ENCODE peak calls at places on chromosomes 11 and 22, in four cellular contexts. J, B, A and L are unnamed samples.

GRCh38 chr22:32364210-32364609 is 6.5 kb downstream of the RFPL3 start:
- DNase-seq in J (no peak), B (no peak), A (no peak), L (no peak)

GRCh38 chr11:40290031-40290650 is 1169.3 kb downstream of the LRRC4C start:
- DNase-seq in J (no peak), B (no peak), A (no peak), L (no peak)

GRCh38 chr11:125476721-125477120 is 19.3 kb downstream of the FEZ1 start:
- DNase-seq in J (no peak), B (no peak), A (no peak), L (no peak)

GRCh38 chr11:63511349-63511748 is 5.5 kb downstream of the LGALS12 start:
- DNase-seq in J (no peak), B (no peak), A (no peak), L (no peak)

GRCh38 chr11:111347723-111348115 is 31.4 kb downstream of the POU2AF1 start:
- DNase-seq in J (no peak), B (no peak), A (no peak), L (no peak)

GRCh38 chr11:66051766-66052663 is at the start of gene SF3B2:
- DNase-seq in J (peak), B (peak), A (peak), L (peak)

GRCh38 chr11:130674686-130675085 is 226.2 kb downstream of the ADAMTS15 start:
- DNase-seq in J (no peak), B (no peak), A (no peak), L (no peak)

GRCh38 chr11:122093731-122094130 is 22.3 kb downstream of the BLID start:
- DNase-seq in J (no peak), B (no peak), A (no peak), L (no peak)

GRCh38 chr22:45581549-45582080 is 78.9 kb downstream of the FBLN1 start:
- DNase-seq in J (no peak), B (no peak), A (no peak), L (no peak)

GRCh38 chr11:15710593-15711260 is 596.0 kb downstream of the INSC start:
- DNase-seq in J (no peak), B (no peak), A (no peak), L (no peak)

GRCh38 chr11:128871165-128871564 is 4.1 kb upstream of the KCNJ1 start:
- DNase-seq in J (no peak), B (no peak), A (no peak), L (no peak)

GRCh38 chr11:43988040-43988793 is 45.8 kb downstream of the C11orf96 start:
- DNase-seq in J (no peak), B (no peak), A (peak), L (no peak)

GRCh38 chr11:69411257-69411924 is 70.1 kb upstream of the LINC01488 start:
- DNase-seq in J (no peak), B (no peak), A (no peak), L (no peak)

GRCh38 chr22:26949193-26949592 is 291.8 kb downstream of the MIAT start:
- DNase-seq in J (no peak), B (no peak), A (peak), L (no peak)
- TF ChIP-seq TARDBP in J (no peak), B (no peak), A (no peak), L (no peak)

GRCh38 chr22:24513706-24514240 is 18.6 kb downstream of the UPB1 start:
- DNase-seq in J (no peak), B (no peak), A (no peak), L (no peak)
- TF ChIP-seq TARDBP in J (no peak), B (no peak), A (no peak), L (no peak)

DNA sequence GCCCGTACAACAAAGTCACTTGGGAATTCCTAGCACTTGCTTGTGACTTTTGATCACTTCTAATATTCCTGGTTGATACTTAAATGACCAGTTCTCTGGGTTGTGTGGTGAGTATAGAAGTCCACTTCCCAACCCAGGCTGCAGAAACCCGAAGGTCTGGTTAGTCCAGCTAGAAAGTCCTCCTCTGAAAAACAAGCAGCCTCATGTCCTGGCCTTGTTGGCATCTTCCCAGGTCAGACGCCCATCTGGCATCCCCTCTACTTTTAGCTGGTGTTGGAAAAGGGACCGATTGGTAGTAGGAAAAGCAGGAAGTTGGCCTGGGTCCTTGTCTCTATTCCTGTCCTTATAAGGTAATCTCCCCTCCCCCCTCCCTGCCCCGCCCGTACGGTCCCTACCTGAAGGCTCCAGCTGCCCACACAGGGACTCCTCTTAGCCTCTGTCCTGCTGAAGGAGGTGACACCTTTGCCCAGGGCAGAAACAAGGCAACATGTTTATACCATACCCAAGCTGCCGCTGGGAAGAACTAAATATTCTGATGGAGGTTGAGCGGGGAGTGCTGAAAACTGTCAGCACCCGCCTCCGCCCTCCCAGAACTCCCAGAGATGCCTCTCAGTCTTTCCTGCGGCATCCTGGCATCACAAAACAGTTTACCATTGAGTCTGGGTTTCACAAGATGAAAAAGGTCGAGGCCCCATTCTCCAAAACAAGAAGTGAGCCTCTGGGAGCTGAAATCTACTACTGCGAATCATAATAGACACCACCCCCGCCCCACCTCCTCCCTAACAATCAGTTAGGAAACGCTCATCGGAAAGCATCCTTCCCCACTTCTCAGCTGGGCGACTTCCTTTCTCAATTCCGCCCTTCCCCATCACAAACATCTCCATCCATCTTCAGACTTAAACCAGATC is 1.3 kb downstream of the SUN2 start:
- DNase-seq in J (no peak), B (peak), A (no peak), L (no peak)
- TF ChIP-seq TARDBP in J (no peak), B (peak), A (no peak), L (no peak)

DNA sequence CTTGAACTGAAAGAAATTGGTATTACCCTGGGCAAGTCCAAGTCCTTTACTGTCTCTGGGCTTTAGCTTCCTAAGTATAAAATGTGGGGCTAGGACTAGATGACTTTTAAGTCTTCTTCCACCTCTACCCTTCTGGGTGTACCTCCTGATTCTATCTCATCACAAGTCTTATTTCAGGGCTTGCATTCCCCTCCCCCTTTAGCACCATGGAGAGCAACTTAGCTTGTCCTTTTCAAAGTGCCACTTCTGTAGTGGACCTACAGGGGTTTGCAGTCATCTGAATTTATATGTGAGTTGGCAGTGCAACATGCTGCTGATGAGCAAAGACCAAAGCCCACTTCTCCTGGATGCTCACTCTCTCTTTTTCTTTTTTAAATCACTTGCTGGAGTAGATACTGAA is 184.8 kb downstream of the NELL1 start:
- DNase-seq in J (no peak), B (no peak), A (no peak), L (no peak)
- TF ChIP-seq TARDBP in J (no peak), B (no peak), A (no peak), L (no peak)

GRCh38 chr22:38338772-38339379 is 21.6 kb upstream of the CSNK1E start:
- DNase-seq in J (no peak), B (no peak), A (no peak), L (no peak)

GRCh38 chr22:38336699-38337098 is 19.5 kb upstream of the CSNK1E start:
- DNase-seq in J (no peak), B (no peak), A (no peak), L (no peak)

DNA sequence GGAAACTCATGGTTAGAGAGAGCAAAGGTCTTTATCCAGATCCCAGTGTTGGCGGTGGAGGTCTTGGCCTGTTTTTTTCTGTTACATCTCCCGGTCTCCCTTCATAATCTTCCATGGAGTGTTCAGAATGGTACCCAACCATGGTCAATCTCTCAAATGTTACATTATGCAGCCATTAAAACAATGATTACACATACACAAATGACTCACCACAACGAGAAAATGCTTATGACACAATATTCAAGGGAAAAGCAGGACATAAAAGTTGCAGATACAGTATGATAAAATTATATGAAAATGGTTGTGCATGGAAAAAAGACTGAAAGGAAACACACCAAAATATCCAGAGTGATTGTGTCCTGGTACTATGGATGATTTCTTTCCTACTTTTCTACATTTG is 17.8 kb upstream of the CSNK1E start:
- DNase-seq in J (no peak), B (no peak), A (no peak), L (no peak)
- TF ChIP-seq TARDBP in J (no peak), B (no peak), A (no peak), L (no peak)

DNA sequence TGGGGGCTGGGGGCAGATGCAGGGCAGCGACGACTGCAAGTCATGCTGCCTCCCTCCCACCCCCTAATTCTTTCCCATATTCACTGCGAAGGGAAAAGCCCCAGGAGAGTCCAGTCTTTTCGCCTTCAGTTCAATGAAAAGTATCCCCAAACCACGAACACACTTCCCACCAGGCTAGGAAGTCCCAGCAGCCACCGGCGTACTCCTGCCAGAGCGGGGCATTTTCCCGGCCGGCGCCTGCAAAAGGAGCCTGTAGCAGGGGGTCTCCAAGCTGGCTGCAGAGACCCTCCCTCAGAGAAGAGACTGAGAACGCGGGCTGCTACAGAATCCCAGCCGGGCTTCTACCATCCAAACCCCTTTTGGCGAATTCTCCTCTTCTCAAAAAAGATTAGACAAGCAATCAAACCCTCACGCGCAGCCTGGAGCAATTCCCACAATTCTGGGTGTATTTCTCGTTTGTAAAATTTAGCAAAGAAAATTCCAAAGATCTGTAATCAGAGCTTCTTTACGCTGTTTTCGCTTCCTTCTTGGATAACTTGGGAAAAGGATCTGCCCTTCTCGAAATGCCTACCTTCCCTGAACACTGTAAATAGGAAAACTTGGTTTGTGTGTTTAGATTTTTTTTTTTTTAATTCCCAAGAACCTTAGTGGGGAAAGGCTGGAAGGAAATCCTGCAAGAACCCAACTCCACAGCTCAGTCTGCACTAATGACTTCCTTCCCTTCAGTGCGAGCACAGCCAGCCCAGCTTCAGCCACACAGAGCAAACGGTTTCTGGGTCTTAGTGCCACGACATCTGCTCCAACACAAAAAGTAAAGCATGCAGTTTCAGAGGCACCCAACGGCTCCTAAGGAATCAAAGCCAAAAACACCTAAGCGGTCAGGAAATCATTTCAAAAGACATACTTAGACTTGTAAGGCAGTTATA is 236.4 kb downstream of the TTC28 start:
- DNase-seq in J (no peak), B (peak), A (no peak), L (peak)
- TF ChIP-seq TARDBP in J (no peak), B (no peak), A (no peak), L (no peak)

GRCh38 chr11:78255919-78256318 is 67.2 kb downstream of the USP35 start:
- DNase-seq in J (no peak), B (no peak), A (no peak), L (no peak)

GRCh38 chr11:78257654-78258053 is 68.9 kb downstream of the USP35 start:
- DNase-seq in J (no peak), B (no peak), A (no peak), L (no peak)

GRCh38 chr11:78254263-78254662 is 65.5 kb downstream of the USP35 start:
- DNase-seq in J (no peak), B (no peak), A (no peak), L (no peak)

GRCh38 chr11:78259777-78260470 is 71.2 kb downstream of the USP35 start:
- DNase-seq in J (no peak), B (peak), A (peak), L (no peak)

GRCh38 chr11:78256962-78257361 is 68.2 kb downstream of the USP35 start:
- DNase-seq in J (no peak), B (no peak), A (peak), L (no peak)
- TF ChIP-seq TARDBP in J (no peak), B (no peak), A (no peak), L (no peak)

DNA sequence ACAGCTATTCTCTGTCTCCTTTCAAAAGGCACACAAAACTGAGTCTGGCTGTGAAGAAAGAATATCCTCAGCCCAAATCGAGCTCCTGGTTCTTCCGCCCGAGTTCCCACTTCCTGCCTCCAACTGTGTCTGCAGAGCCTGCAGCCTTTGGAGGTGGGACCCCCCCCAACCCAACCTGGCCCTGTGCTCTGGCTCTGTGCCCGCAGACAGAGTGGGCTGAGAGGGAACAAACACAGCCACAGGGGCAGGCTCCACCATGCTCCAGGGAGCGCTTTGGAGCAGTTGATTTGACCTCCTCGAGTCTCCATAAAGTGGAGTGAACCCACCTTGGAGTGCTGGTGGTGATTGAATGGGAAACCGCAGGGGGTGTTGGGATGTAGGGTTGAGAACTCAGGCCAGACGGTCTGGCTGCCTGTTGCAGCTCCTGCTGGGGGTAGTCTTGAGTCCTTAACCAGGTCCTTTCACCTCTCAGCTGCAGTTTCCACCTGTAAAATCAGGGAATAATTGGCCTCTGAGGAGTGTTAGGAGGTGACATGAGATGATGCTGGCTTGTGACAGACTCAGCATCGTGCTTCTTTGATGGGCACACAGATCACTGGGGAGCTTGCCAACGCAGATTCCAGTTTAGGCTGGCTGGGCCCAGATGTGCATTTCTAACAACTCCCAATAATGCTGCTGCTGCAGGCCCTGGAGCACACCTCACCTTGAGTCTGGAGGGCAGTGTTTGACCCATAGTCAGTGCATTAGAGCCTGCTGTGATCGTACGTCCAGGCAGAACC is 11.4 kb downstream of the DAGLA start:
- DNase-seq in J (no peak), B (no peak), A (no peak), L (no peak)
- TF ChIP-seq TARDBP in J (no peak), B (no peak), A (no peak), L (no peak)

DNA sequence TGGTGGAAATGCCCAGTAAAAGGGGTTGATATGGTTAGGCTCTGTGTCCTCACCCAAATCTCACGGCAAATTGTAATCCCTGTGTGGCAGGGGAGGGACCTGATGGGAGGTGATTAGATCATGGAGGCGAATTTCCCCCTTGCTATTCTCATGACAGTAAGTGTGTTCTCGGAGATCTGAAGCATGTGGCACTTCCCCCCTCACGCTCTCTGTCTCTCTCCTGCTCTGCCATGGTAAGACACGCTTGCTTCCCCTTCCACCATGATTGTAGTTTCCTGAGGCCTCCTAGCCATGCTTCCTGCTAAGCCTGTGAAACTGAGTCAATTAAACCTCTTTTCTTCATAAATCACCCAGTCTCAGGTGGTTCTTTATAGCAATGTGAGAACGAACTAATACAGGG is 37.4 kb downstream of the PACSIN2 start:
- DNase-seq in J (no peak), B (no peak), A (no peak), L (no peak)
- TF ChIP-seq TARDBP in J (no peak), B (no peak), A (no peak), L (no peak)